ENCODE peak calls at places on chromosomes 4 and X, in eight cellular contexts. Z, F, N, B, G, R, L and D are unnamed samples.

GRCh38 chr4:74546020-74546419 is 101.1 kb downstream of the AREG start:
- DNase-seq in L (no peak), F (no peak), R (peak), G (no peak), N (no peak), B (no peak), Z (no peak), D (no peak)

GRCh38 chr4:145482209-145483021 is 762 bp downstream of the SMAD1 start:
- DNase-seq in F (peak), N (peak), R (peak), G (peak), B (no peak), L (peak), Z (peak), D (peak)

GRCh38 chrX:40644821-40645358 is 2.5 kb downstream of the CXorf38 start:
- DNase-seq in N (peak), B (peak), L (no peak), F (no peak), G (no peak), R (peak), Z (peak), D (peak)

GRCh38 chrX:102832661-102833060 is 104.4 kb upstream of the RAB40AL start:
- DNase-seq in B (peak), F (peak), R (peak), Z (no peak), N (no peak), L (no peak), G (no peak), D (no peak)

GRCh38 chr4:113636877-113637276 is 124.7 kb downstream of the CAMK2D start:
- DNase-seq in G (no peak), Z (peak), L (no peak), F (no peak), R (peak), B (peak), N (no peak), D (peak)

GRCh38 chr4:189463734-189464133 is 476.9 kb upstream of the FRG1 start:
- DNase-seq in Z (no peak), R (no peak), F (no peak), L (no peak), N (no peak), G (no peak), B (no peak), D (no peak)

GRCh38 chr4:180394307-180394706 is 1848.9 kb upstream of the TENM3 start:
- DNase-seq in B (no peak), N (no peak), G (no peak), Z (no peak), R (no peak), L (no peak), F (no peak), D (no peak)

GRCh38 chrX:3699841-3700381 is 13.5 kb downstream of the PRKX start:
- DNase-seq in N (no peak), L (no peak), R (peak), B (no peak), G (no peak), Z (peak), F (no peak), D (no peak)

GRCh38 chr4:84877051-84877833 is 89.2 kb downstream of the WDFY3 start:
- DNase-seq in Z (no peak), R (peak), B (no peak), L (no peak), N (no peak), F (no peak), G (no peak), D (no peak)

GRCh38 chr4:37822220-37822619 is 4.3 kb upstream of the PGM2 start:
- DNase-seq in G (no peak), F (no peak), N (no peak), Z (no peak), R (peak), B (no peak), L (no peak), D (no peak)

GRCh38 chr4:95619525-95620443 is 71.0 kb upstream of the UNC5C start:
- DNase-seq in L (no peak), B (no peak), N (no peak), R (no peak), F (no peak), G (no peak), Z (no peak), D (no peak)

GRCh38 chr4:73037057-73037456 is 32.5 kb downstream of the COX18 start:
- DNase-seq in G (no peak), Z (peak), F (no peak), N (no peak), L (no peak), R (no peak), B (no peak), D (no peak)

GRCh38 chr4:159046683-159047082 is 56.2 kb upstream of the RAPGEF2 start:
- DNase-seq in B (peak), R (no peak), G (no peak), L (no peak), N (no peak), Z (no peak), F (no peak), D (peak)

GRCh38 chr4:113768952-113769351 is 7.4 kb upstream of the CAMK2D start:
- DNase-seq in B (no peak), R (no peak), F (no peak), Z (no peak), G (no peak), L (no peak), N (no peak), D (no peak)

GRCh38 chr4:38753021-38753806 is 29.6 kb downstream of the TLR10 start:
- DNase-seq in Z (no peak), R (peak), G (peak), N (peak), L (peak), B (peak), F (peak), D (peak)

GRCh38 chrX:77743720-77744119 is 42.3 kb downstream of the ATRX start:
- DNase-seq in G (no peak), F (no peak), R (no peak), L (no peak), B (no peak), Z (no peak), N (no peak), D (no peak)

GRCh38 chr4:148044889-148045352 is 313.0 kb downstream of the ARHGAP10 start:
- DNase-seq in N (no peak), Z (peak), L (no peak), R (peak), B (peak), G (no peak), F (no peak), D (no peak)

GRCh38 chrX:47873123-47873522 is 36.4 kb downstream of the ZNF81 start:
- DNase-seq in B (no peak), F (no peak), N (no peak), G (no peak), L (no peak), R (no peak), Z (peak), D (no peak)

GRCh38 chr4:185640809-185641675 is 105.7 kb upstream of the PDLIM3 start:
- DNase-seq in R (peak), L (peak), N (no peak), G (no peak), Z (peak), B (no peak), F (no peak), D (no peak)

GRCh38 chrX:46573896-46574336 is 351 bp downstream of the CHST7 start:
- DNase-seq in R (peak), G (peak), N (peak), B (no peak), F (peak), L (no peak), Z (peak), D (peak)

GRCh38 chr4:602559-602942 is 22.8 kb upstream of the PDE6B start:
- DNase-seq in F (peak), R (peak), G (peak), Z (peak), L (peak), B (peak), N (peak), D (peak)

GRCh38 chr4:128782076-128782715 is 27.3 kb upstream of the JADE1 start:
- DNase-seq in R (no peak), F (peak), Z (peak), B (no peak), N (peak), L (peak), G (peak), D (no peak)

GRCh38 chr4:15691346-15692140 is 9.9 kb downstream of the FAM200B start:
- DNase-seq in N (no peak), F (no peak), B (no peak), G (no peak), R (peak), L (no peak), Z (no peak), D (no peak)

GRCh38 chr4:141389649-141390048 is 169.0 kb downstream of the ZNF330 start:
- DNase-seq in R (no peak), G (no peak), F (no peak), L (no peak), N (no peak), Z (no peak), B (no peak), D (no peak)

GRCh38 chr4:42277291-42277690 is 120.0 kb upstream of the SHISA3 start:
- DNase-seq in L (no peak), F (no peak), Z (no peak), B (no peak), N (no peak), G (no peak), R (no peak), D (no peak)

GRCh38 chrX:53435997-53436396 is 1.8 kb upstream of the HSD17B10 start:
- DNase-seq in F (peak), N (peak), G (peak), B (peak), L (peak), R (peak), Z (peak), D (peak)

GRCh38 chr4:16140520-16141249 is 56.9 kb upstream of the PROM1 start:
- DNase-seq in L (peak), N (peak), G (no peak), B (no peak), Z (no peak), F (peak), R (peak), D (peak)

GRCh38 chr4:118175506-118175905 is 141.2 kb downstream of the NDST3 start:
- DNase-seq in R (no peak), N (no peak), L (no peak), Z (no peak), B (no peak), G (no peak), F (peak), D (no peak)

DNA sequence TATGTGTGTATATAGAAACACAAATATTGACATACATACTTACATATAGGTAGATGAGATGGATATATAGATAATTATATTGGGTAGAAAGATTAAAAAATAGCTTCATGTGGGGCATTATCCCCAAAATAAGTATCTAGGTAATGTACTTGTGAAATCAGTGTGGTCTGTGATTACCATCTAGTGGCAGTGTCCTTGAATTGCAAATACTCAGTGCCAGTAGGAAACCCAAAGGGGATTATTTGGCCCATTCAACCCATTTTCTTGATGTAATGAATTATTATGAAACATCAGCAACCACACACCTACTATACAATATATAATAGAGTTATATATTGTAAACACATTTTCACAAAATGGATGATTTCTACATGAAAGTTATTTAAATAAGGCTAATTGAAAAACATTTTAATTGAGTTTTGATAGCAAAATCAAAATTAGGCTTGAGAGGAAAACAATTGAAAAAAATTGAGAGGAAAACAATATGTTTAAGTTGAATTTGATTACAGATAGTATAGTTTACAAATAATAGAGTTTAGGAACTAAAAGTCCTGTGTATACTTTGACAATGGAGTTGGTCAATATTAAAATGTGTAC is 389.4 kb downstream of the GALNTL6 start:
- DNase-seq in Z (peak), G (no peak), F (peak), L (peak), B (peak), N (no peak), R (peak), D (peak)
- TF ChIP-seq CTCF in Z (peak), G (peak), F (peak), L (peak), B (peak), N (no peak), R (peak), D (no peak)

DNA sequence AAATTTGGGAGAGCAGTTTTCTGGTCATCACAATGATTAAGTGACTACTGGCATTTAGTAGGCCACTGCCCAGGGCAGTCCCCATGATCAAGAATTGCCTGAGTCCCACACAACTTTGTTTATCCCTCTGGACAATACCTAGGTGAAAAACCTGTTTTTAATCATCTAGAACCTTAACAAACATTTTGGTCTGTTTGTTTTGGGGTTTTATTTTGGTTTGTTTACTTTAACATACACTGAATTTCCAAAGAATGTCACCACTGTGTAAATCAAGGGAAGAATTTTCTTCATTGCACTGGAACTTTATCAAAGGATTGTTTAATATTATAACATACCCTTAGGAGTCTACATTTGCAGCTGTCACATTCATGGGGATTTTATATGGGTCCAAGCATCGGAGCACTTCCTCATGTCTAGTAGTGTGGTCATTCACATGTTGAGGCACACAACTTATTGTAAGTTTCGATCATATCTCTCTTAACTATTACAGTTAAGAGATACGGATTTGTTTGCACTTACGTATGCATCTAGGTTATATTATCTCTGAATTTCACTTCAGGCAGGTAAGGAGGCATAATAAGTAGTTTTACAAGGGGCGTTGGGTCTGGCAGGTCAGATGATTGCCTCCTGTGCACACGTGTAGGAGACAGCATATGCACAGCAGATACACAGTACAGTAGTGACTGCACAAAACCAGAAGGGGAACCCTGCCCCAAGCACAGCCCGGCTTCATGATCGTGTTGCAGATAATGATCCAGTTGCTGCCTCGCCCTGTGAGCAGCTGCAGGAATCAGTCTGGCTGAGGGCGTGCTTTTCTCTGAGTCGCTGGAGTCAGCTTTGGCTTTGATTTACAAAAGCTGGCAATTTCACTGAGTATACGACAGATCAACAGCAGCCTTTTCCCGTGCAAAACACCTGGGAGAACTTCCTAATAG is 302.8 kb upstream of the GATB start:
- DNase-seq in L (no peak), N (peak), F (no peak), R (no peak), B (no peak), G (no peak), Z (no peak), D (no peak)
- TF ChIP-seq CTCF in L (no peak), N (no peak), F (no peak), R (no peak), B (no peak), G (no peak), Z (no peak), D (no peak)

DNA sequence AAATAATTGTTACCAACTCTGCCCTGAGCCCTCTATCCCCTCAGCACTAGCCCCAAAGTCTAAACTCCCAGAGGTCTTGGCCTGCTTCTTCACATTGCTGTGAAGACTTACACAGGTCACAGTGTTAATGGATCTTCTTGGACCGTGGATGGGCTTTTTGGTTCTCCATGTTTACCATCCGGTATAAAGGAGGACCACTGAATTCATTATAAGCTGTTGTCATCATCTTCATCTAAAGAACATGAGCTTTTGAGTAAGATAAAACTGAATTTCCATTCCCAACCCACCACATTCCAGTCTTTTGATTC is 8.5 kb downstream of the NUDT11 start:
- DNase-seq in B (no peak), N (no peak), G (no peak), L (no peak), R (peak), F (no peak), Z (no peak), D (no peak)
- TF ChIP-seq CTCF in B (peak), N (no peak), G (no peak), L (no peak), R (no peak), F (no peak), Z (peak), D (no peak)

GRCh38 chr4:178309890-178310289 is 867.7 kb upstream of the AGA start:
- DNase-seq in N (no peak), G (no peak), F (no peak), Z (no peak), L (no peak), B (no peak), R (no peak), D (no peak)
- TF ChIP-seq CTCF in N (no peak), G (no peak), F (no peak), Z (no peak), L (no peak), B (no peak), R (no peak), D (no peak)